ENCODE peak calls at places on chromosomes 12 and 14, in four cellular contexts. K is naive thymus-derived CD8-positive, alpha-beta T cell; Z is activated CD8-positive, alpha-beta T cell treated with anti-CD3 and anti-CD28 coated beads, Interleukin-2, amount 10 ng/mL, durations not matched to agents 7 days and 5 days; Q is activated CD4-positive, CD25-positive, alpha-beta regulatory T cell treated with anti-CD3 and anti-CD28 coated beads, Interleukin-2, amount 50 U/mL, for 24 hours. M is an unnamed sample.

GRCh38 chr12:70774055-70774454 is 136.8 kb upstream of the PTPRB start:
- ATAC-seq in K (no peak), Z (no peak), Q (no peak), M (no peak)

GRCh38 chr14:89430271-89430620 is 13.2 kb upstream of the FOXN3 start:
- ATAC-seq in K (no peak), Z (peak), Q (peak), M (no peak)

GRCh38 chr14:93975791-93976476 is 436 bp downstream of the ASB2 start:
- ATAC-seq in K (no peak), Z (no peak), Q (peak), M (no peak)

GRCh38 chr12:14825256-14825655 is 11.3 kb upstream of the SMCO3 start:
- ATAC-seq in K (no peak), Z (no peak), Q (no peak), M (no peak)

GRCh38 chr12:17371491-17372290 is 718.3 kb downstream of the RERGL start:
- ATAC-seq in K (no peak), Z (no peak), Q (no peak), M (no peak)

GRCh38 chr12:66861157-66861750 is 182.4 kb upstream of the GRIP1 start:
- ATAC-seq in K (peak), Z (peak), Q (no peak), M (peak)

GRCh38 chr14:81062816-81063215 is 107.4 kb downstream of the TSHR start:
- ATAC-seq in K (no peak), Z (peak), Q (no peak), M (no peak)

GRCh38 chr14:70972107-70972976 is 65.1 kb downstream of the PCNX1 start:
- ATAC-seq in K (peak), Z (peak), Q (peak), M (peak)

GRCh38 chr12:113899844-113900471 is 66.2 kb downstream of the RBM19 start:
- ATAC-seq in K (no peak), Z (no peak), Q (no peak), M (peak)

GRCh38 chr12:123891516-123892179 is 81.0 kb downstream of the CCDC92 start:
- ATAC-seq in K (no peak), Z (no peak), Q (no peak), M (no peak)

GRCh38 chr12:1552978-1553471 is 41.4 kb downstream of the FBXL14 start:
- ATAC-seq in K (no peak), Z (no peak), Q (no peak), M (no peak)

GRCh38 chr14:49888293-49888692 is 4.6 kb upstream of the ARF6 start:
- ATAC-seq in K (no peak), Z (no peak), Q (no peak), M (no peak)

GRCh38 chr12:28079539-28079938 is 107.0 kb upstream of the PTHLH start:
- ATAC-seq in K (no peak), Z (no peak), Q (peak), M (no peak)

M was measured in esophagus mucosa.